ENCODE peak calls at places on chromosome 2, in six cellular contexts. W is left ventricle myocardium superior, G is AG10803, V is MM.1S, X is hypothalamus, P is NCI-H774. B is an unnamed sample.

GRCh38 chr2:128390256-128390990 is 71.8 kb upstream of the HS6ST1 start:
- DNase-seq in W (no peak), G (no peak), V (no peak), X (no peak), P (no peak), B (no peak)

GRCh38 chr2:172098650-172099471 is 3.8 kb downstream of the DLX2 start:
- DNase-seq in W (peak; percentile 53), G (peak; percentile 70), V (no peak), X (no peak), P (no peak), B (peak; percentile 70)

GRCh38 chr2:215374002-215374401 is 61.9 kb downstream of the FN1 start:
- DNase-seq in W (no peak), G (no peak), V (no peak), X (no peak), P (no peak), B (no peak)

GRCh38 chr2:33213244-33213643 is 263.2 kb upstream of the RASGRP3 start:
- DNase-seq in W (no peak), G (no peak), V (no peak), X (no peak), P (no peak), B (no peak)

GRCh38 chr2:209331291-209331844 is 92.5 kb upstream of the MAP2 start:
- DNase-seq in W (no peak), G (peak; percentile 25), V (peak; percentile 44), X (no peak), P (peak; percentile 41), B (no peak)

GRCh38 chr2:36568533-36569246 is 29.3 kb downstream of the FEZ2 start:
- DNase-seq in W (no peak), G (peak; percentile 63), V (no peak), X (no peak), P (no peak), B (no peak)

GRCh38 chr2:40256649-40257048 is 195.2 kb downstream of the SLC8A1 start:
- DNase-seq in W (no peak), G (no peak), V (no peak), X (no peak), P (peak; percentile 13), B (peak; percentile 2)

GRCh38 chr2:237629188-237629534 is 1.8 kb downstream of the LRRFIP1 start:
- DNase-seq in W (no peak), G (no peak), V (no peak), X (no peak), P (no peak), B (no peak)

GRCh38 chr2:194745532-194746146 is 911.4 kb upstream of the SLC39A10 start:
- DNase-seq in W (no peak), G (no peak), V (no peak), X (no peak), P (no peak), B (no peak)

GRCh38 chr2:46181789-46182530 is 115.2 kb upstream of the EPAS1 start:
- DNase-seq in W (no peak), G (no peak), V (no peak), X (no peak), P (no peak), B (no peak)

GRCh38 chr2:64863097-64863820 is 125.9 kb upstream of the SLC1A4 start:
- DNase-seq in W (no peak), G (no peak), V (no peak), X (no peak), P (no peak), B (no peak)

GRCh38 chr2:217775920-217776503 is 226.8 kb downstream of the TNS1 start:
- DNase-seq in W (no peak), G (peak; percentile 55), V (no peak), X (no peak), P (no peak), B (no peak)

GRCh38 chr2:10552220-10552870 is 104.2 kb upstream of the ODC1 start:
- DNase-seq in W (no peak), G (no peak), V (no peak), X (no peak), P (no peak), B (no peak)

GRCh38 chr2:144086965-144087364 is 433.0 kb downstream of the ZEB2 start:
- DNase-seq in W (no peak), G (peak; percentile 39), V (no peak), X (no peak), P (no peak), B (no peak)

GRCh38 chr2:85902496-85902895 is 13.7 kb upstream of the ST3GAL5 start:
- DNase-seq in W (no peak), G (peak; percentile 86), V (no peak), X (no peak), P (no peak), B (no peak)

GRCh38 chr2:169221745-169222369 is 140.5 kb downstream of the LRP2 start:
- DNase-seq in W (no peak), G (no peak), V (peak; percentile 30), X (no peak), P (peak; percentile 35), B (peak; percentile 22)

GRCh38 chr2:120520929-120521912 is 175.3 kb downstream of the INHBB start:
- DNase-seq in W (no peak), G (peak; percentile 23), V (no peak), X (no peak), P (peak; percentile 58), B (peak; percentile 62)

GRCh38 chr2:230161180-230161579 is 58.6 kb downstream of the SP110 start:
- DNase-seq in W (no peak), G (peak; percentile 35), V (no peak), X (no peak), P (no peak), B (no peak)

GRCh38 chr2:46461716-46462171 is 17.6 kb upstream of the TMEM247 start:
- DNase-seq in W (no peak), G (no peak), V (peak; percentile 61), X (no peak), P (no peak), B (no peak)

GRCh38 chr2:86764661-86765307 is 25.9 kb downstream of the CD8A start:
- DNase-seq in W (no peak), G (peak; percentile 36), V (peak; percentile 54), X (no peak), P (peak; percentile 9), B (peak; percentile 48)

GRCh38 chr2:39118786-39119499 is 1.9 kb downstream of the SOS1 start:
- DNase-seq in W (no peak), G (no peak), V (peak; percentile 37), X (no peak), P (no peak), B (no peak)